ENCODE peak calls at places on chromosomes 7 and 10, in six cellular contexts. K is HT-29; J is AG10803; O is hepatocyte; I is naive thymus-derived CD8-positive, alpha-beta T cell; R is heart left ventricle. V is an unnamed sample.
A peak's percentile ranks its signal among the peaks of the same experiment; 100 is the strongest.

GRCh38 chr10:86936661-86937501 is 20.5 kb downstream of the MMRN2 start:
- DNase-seq in K (no peak), J (peak; percentile 57), O (no peak), R (no peak), I (no peak), V (no peak)

GRCh38 chr10:29160110-29160669 is 128.7 kb upstream of the LYZL1 start:
- DNase-seq in R (no peak), K (peak; percentile 48), O (no peak), I (no peak), J (peak; percentile 81), V (no peak)

GRCh38 chr7:44097064-44097932 is 6.8 kb upstream of the AEBP1 start:
- DNase-seq in O (no peak), I (no peak), J (no peak), K (no peak), R (no peak), V (no peak)

GRCh38 chr7:43834463-43835251 is 34.7 kb downstream of the MRPS24 start:
- DNase-seq in O (no peak), K (peak; percentile 37), I (no peak), J (peak; percentile 39), R (no peak), V (no peak)

GRCh38 chr10:71920540-71921318 is 43.5 kb upstream of the CHST3 start:
- DNase-seq in R (no peak), O (no peak), K (peak; percentile 54), I (no peak), J (no peak), V (no peak)

GRCh38 chr7:16982640-16983103 is 100.9 kb upstream of the AGR3 start:
- DNase-seq in J (peak; percentile 61), R (no peak), K (no peak), O (peak; percentile 57), I (no peak), V (peak; percentile 22)

GRCh38 chr10:90197766-90198165 is 496.4 kb downstream of the KIF20B start:
- DNase-seq in J (no peak), R (no peak), K (no peak), I (no peak), O (no peak), V (no peak)

GRCh38 chr10:101027281-101027680 is 3.6 kb downstream of the PDZD7 start:
- DNase-seq in K (no peak), I (no peak), R (no peak), J (no peak), O (no peak), V (no peak)

GRCh38 chr10:20110435-20111119 is 294.3 kb downstream of the PLXDC2 start:
- DNase-seq in R (no peak), I (no peak), J (no peak), O (no peak), K (no peak), V (peak; percentile 53)

GRCh38 chr7:147300293-147300692 is 1183.7 kb downstream of the CNTNAP2 start:
- DNase-seq in R (no peak), K (no peak), J (no peak), O (no peak), I (no peak), V (no peak)

GRCh38 chr10:13099666-13100348 is at the start of gene OPTN:
- DNase-seq in J (peak; percentile 73), I (peak; percentile 85), K (peak; percentile 77), R (peak; percentile 81), O (peak; percentile 94), V (peak; percentile 84)

GRCh38 chr10:33388805-33389204 is 54.3 kb upstream of the NRP1 start:
- DNase-seq in I (no peak), R (no peak), K (no peak), J (peak; percentile 41), O (no peak), V (no peak)

GRCh38 chr10:103645141-103646054 is 151.9 kb downstream of the NEURL1 start:
- DNase-seq in I (no peak), K (no peak), R (peak; percentile 83), O (peak; percentile 61), J (peak; percentile 99), V (peak; percentile 62)

GRCh38 chr7:89837515-89837914 is 316.8 kb upstream of the STEAP1 start:
- DNase-seq in J (peak; percentile 34), R (no peak), O (no peak), K (no peak), I (no peak), V (no peak)

GRCh38 chr10:131141645-131142445 is 169.7 kb downstream of the TCERG1L start:
- DNase-seq in I (no peak), J (no peak), O (no peak), K (no peak), R (no peak), V (no peak)

GRCh38 chr7:102292813-102293798 is 6.4 kb downstream of the SH2B2 start:
- DNase-seq in I (no peak), R (no peak), J (no peak), K (no peak), O (no peak), V (no peak)

GRCh38 chr10:117240730-117241529 is at the start of gene SLC18A2:
- DNase-seq in K (no peak), I (no peak), J (no peak), O (no peak), R (no peak), V (no peak)

GRCh38 chr10:28532223-28532508 is 752 bp upstream of the WAC start:
- DNase-seq in K (peak; percentile 56), J (peak; percentile 53), R (no peak), O (no peak), I (no peak), V (peak; percentile 62)

GRCh38 chr7:116530107-116530820 is 5.4 kb downstream of the CAV1 start:
- DNase-seq in O (no peak), I (no peak), J (peak; percentile 61), R (no peak), K (no peak), V (no peak)

GRCh38 chr7:17843041-17843440 is 97.3 kb downstream of the SNX13 start:
- DNase-seq in I (no peak), J (no peak), R (no peak), O (no peak), K (no peak), V (no peak)

GRCh38 chr10:77036993-77037734 is 600.4 kb downstream of the KCNMA1 start:
- DNase-seq in I (no peak), K (peak; percentile 17), R (no peak), O (peak; percentile 26), J (no peak), V (no peak)

GRCh38 chr7:42617071-42617705 is 294.7 kb downstream of the C7orf25 start:
- DNase-seq in K (no peak), J (no peak), O (no peak), I (no peak), R (peak; percentile 28), V (no peak)

GRCh38 chr10:62658516-62658915 is 146.0 kb upstream of the ADO start:
- DNase-seq in O (no peak), J (no peak), I (no peak), R (peak; percentile 59), K (no peak), V (no peak)

GRCh38 chr10:11799736-11800080 is 23.4 kb upstream of the PROSER2 start:
- DNase-seq in J (no peak), R (no peak), I (no peak), O (no peak), K (no peak), V (no peak)

GRCh38 chr10:49534670-49535381 is 4.1 kb downstream of the ERCC6 start:
- DNase-seq in J (peak; percentile 76), R (no peak), K (no peak), I (no peak), O (no peak), V (no peak)

GRCh38 chr10:381346-381745 is 246.1 kb downstream of the ZMYND11 start:
- DNase-seq in J (no peak), I (no peak), R (no peak), K (no peak), O (no peak), V (peak; percentile 4)

GRCh38 chr10:91635401-91636400 is 2.8 kb upstream of the PPP1R3C start:
- DNase-seq in J (peak; percentile 85), O (peak; percentile 88), R (peak; percentile 54), K (peak; percentile 90), I (peak; percentile 70), V (peak; percentile 86)

GRCh38 chr7:83301416-83301815 is 138.7 kb upstream of the PCLO start:
- DNase-seq in K (no peak), I (no peak), J (no peak), O (no peak), R (no peak), V (no peak)

V was measured in testis.